ENCODE peak calls at places on chromosomes 13 and 19, in six cellular contexts. One of them, this sample, is unnamed.

GRCh38 chr19:4368128-4368820 is 24.9 kb downstream of the MPND start:
- DNase-seq in neural progenitor cell: no peak
- DNase-seq in T follicular helper cell: no peak
- DNase-seq in activated T-helper 9 cell treated with anti-CD3 and anti-CD28 coated beads, Interleukin-2, amount 50 U/mL, for 16 hours: no peak
- DNase-seq in amniotic epithelial cell: no peak
- DNase-seq in EH: peak
- DNase-seq in this sample: peak

GRCh38 chr13:102091231-102091630 is 310.6 kb downstream of the FGF14 start:
- DNase-seq in amniotic epithelial cell: peak
- DNase-seq in EH: peak
- DNase-seq in T follicular helper cell: no peak
- DNase-seq in activated T-helper 9 cell treated with anti-CD3 and anti-CD28 coated beads, Interleukin-2, amount 50 U/mL, for 16 hours: no peak
- DNase-seq in neural progenitor cell: peak
- DNase-seq in this sample: no peak

GRCh38 chr19:16777811-16778210 is 51.4 kb upstream of the SIN3B start:
- DNase-seq in amniotic epithelial cell: no peak
- DNase-seq in neural progenitor cell: no peak
- DNase-seq in EH: no peak
- DNase-seq in T follicular helper cell: no peak
- DNase-seq in activated T-helper 9 cell treated with anti-CD3 and anti-CD28 coated beads, Interleukin-2, amount 50 U/mL, for 16 hours: no peak
- DNase-seq in this sample: no peak

GRCh38 chr13:111850458-111850857 is 216.5 kb upstream of the SOX1 start:
- DNase-seq in amniotic epithelial cell: no peak
- DNase-seq in T follicular helper cell: no peak
- DNase-seq in neural progenitor cell: no peak
- DNase-seq in activated T-helper 9 cell treated with anti-CD3 and anti-CD28 coated beads, Interleukin-2, amount 50 U/mL, for 16 hours: no peak
- DNase-seq in EH: no peak
- DNase-seq in this sample: no peak

GRCh38 chr13:110109910-110110309 is 197.0 kb downstream of the COL4A1 start:
- DNase-seq in activated T-helper 9 cell treated with anti-CD3 and anti-CD28 coated beads, Interleukin-2, amount 50 U/mL, for 16 hours: no peak
- DNase-seq in amniotic epithelial cell: peak
- DNase-seq in T follicular helper cell: no peak
- DNase-seq in EH: peak
- DNase-seq in neural progenitor cell: peak
- DNase-seq in this sample: peak

GRCh38 chr13:93004919-93005318 is 221.7 kb upstream of the GPC6 start:
- DNase-seq in EH: no peak
- DNase-seq in neural progenitor cell: peak
- DNase-seq in amniotic epithelial cell: peak
- DNase-seq in activated T-helper 9 cell treated with anti-CD3 and anti-CD28 coated beads, Interleukin-2, amount 50 U/mL, for 16 hours: no peak
- DNase-seq in T follicular helper cell: no peak
- DNase-seq in this sample: peak

GRCh38 chr19:2371656-2372055 is 11.6 kb downstream of the TMPRSS9 start:
- DNase-seq in activated T-helper 9 cell treated with anti-CD3 and anti-CD28 coated beads, Interleukin-2, amount 50 U/mL, for 16 hours: no peak
- DNase-seq in T follicular helper cell: no peak
- DNase-seq in amniotic epithelial cell: no peak
- DNase-seq in neural progenitor cell: no peak
- DNase-seq in EH: peak
- DNase-seq in this sample: peak

GRCh38 chr13:90455861-90456260 is 891.6 kb upstream of the MIR17HG start:
- DNase-seq in activated T-helper 9 cell treated with anti-CD3 and anti-CD28 coated beads, Interleukin-2, amount 50 U/mL, for 16 hours: no peak
- DNase-seq in amniotic epithelial cell: peak
- DNase-seq in neural progenitor cell: no peak
- DNase-seq in EH: no peak
- DNase-seq in T follicular helper cell: no peak
- DNase-seq in this sample: peak

GRCh38 chr13:50319603-50320296 is 304.5 kb downstream of the KCNRG start:
- DNase-seq in amniotic epithelial cell: peak
- DNase-seq in T follicular helper cell: no peak
- DNase-seq in activated T-helper 9 cell treated with anti-CD3 and anti-CD28 coated beads, Interleukin-2, amount 50 U/mL, for 16 hours: no peak
- DNase-seq in neural progenitor cell: no peak
- DNase-seq in EH: peak
- DNase-seq in this sample: peak

GRCh38 chr19:10612515-10613119 is 12.7 kb upstream of the SLC44A2 start:
- DNase-seq in neural progenitor cell: no peak
- DNase-seq in EH: no peak
- DNase-seq in T follicular helper cell: no peak
- DNase-seq in activated T-helper 9 cell treated with anti-CD3 and anti-CD28 coated beads, Interleukin-2, amount 50 U/mL, for 16 hours: no peak
- DNase-seq in amniotic epithelial cell: no peak
- DNase-seq in this sample: no peak

GRCh38 chr13:67299731-67300130 is 69.6 kb upstream of the PCDH9 start:
- DNase-seq in activated T-helper 9 cell treated with anti-CD3 and anti-CD28 coated beads, Interleukin-2, amount 50 U/mL, for 16 hours: no peak
- DNase-seq in amniotic epithelial cell: peak
- DNase-seq in T follicular helper cell: no peak
- DNase-seq in EH: no peak
- DNase-seq in neural progenitor cell: no peak
- DNase-seq in this sample: peak

GRCh38 chr19:6587093-6587820 is 3.7 kb downstream of the CD70 start:
- DNase-seq in neural progenitor cell: peak
- DNase-seq in T follicular helper cell: no peak
- DNase-seq in amniotic epithelial cell: no peak
- DNase-seq in activated T-helper 9 cell treated with anti-CD3 and anti-CD28 coated beads, Interleukin-2, amount 50 U/mL, for 16 hours: no peak
- DNase-seq in EH: no peak
- DNase-seq in this sample: no peak

GRCh38 chr19:54478677-54479266 is 5.7 kb upstream of the CDC42EP5 start:
- DNase-seq in neural progenitor cell: peak
- DNase-seq in amniotic epithelial cell: peak
- DNase-seq in EH: peak
- DNase-seq in T follicular helper cell: no peak
- DNase-seq in activated T-helper 9 cell treated with anti-CD3 and anti-CD28 coated beads, Interleukin-2, amount 50 U/mL, for 16 hours: no peak
- DNase-seq in this sample: peak

GRCh38 chr13:83162493-83162892 is 719.8 kb downstream of the SLITRK1 start:
- DNase-seq in T follicular helper cell: no peak
- DNase-seq in activated T-helper 9 cell treated with anti-CD3 and anti-CD28 coated beads, Interleukin-2, amount 50 U/mL, for 16 hours: no peak
- DNase-seq in amniotic epithelial cell: no peak
- DNase-seq in neural progenitor cell: peak
- DNase-seq in EH: peak
- DNase-seq in this sample: no peak

GRCh38 chr13:99133848-99134247 is 66.8 kb upstream of the UBAC2 start:
- DNase-seq in activated T-helper 9 cell treated with anti-CD3 and anti-CD28 coated beads, Interleukin-2, amount 50 U/mL, for 16 hours: no peak
- DNase-seq in EH: no peak
- DNase-seq in T follicular helper cell: no peak
- DNase-seq in amniotic epithelial cell: no peak
- DNase-seq in neural progenitor cell: no peak
- DNase-seq in this sample: no peak

GRCh38 chr19:10069046-10069445 is 17.1 kb upstream of the SHFL start:
- DNase-seq in amniotic epithelial cell: peak
- DNase-seq in neural progenitor cell: no peak
- DNase-seq in T follicular helper cell: no peak
- DNase-seq in activated T-helper 9 cell treated with anti-CD3 and anti-CD28 coated beads, Interleukin-2, amount 50 U/mL, for 16 hours: no peak
- DNase-seq in EH: no peak
- DNase-seq in this sample: no peak

GRCh38 chr13:93965587-93965986 is 513.9 kb downstream of the DCT start:
- DNase-seq in neural progenitor cell: no peak
- DNase-seq in EH: no peak
- DNase-seq in amniotic epithelial cell: no peak
- DNase-seq in activated T-helper 9 cell treated with anti-CD3 and anti-CD28 coated beads, Interleukin-2, amount 50 U/mL, for 16 hours: no peak
- DNase-seq in T follicular helper cell: no peak
- DNase-seq in this sample: no peak

GRCh38 chr19:6458695-6459355 is 767 bp downstream of the SLC25A23 start:
- DNase-seq in amniotic epithelial cell: no peak
- DNase-seq in neural progenitor cell: peak
- DNase-seq in activated T-helper 9 cell treated with anti-CD3 and anti-CD28 coated beads, Interleukin-2, amount 50 U/mL, for 16 hours: no peak
- DNase-seq in EH: no peak
- DNase-seq in T follicular helper cell: no peak
- DNase-seq in this sample: no peak

GRCh38 chr13:30898721-30899188 is 7.3 kb upstream of the MEDAG start:
- DNase-seq in T follicular helper cell: no peak
- DNase-seq in EH: peak
- DNase-seq in activated T-helper 9 cell treated with anti-CD3 and anti-CD28 coated beads, Interleukin-2, amount 50 U/mL, for 16 hours: no peak
- DNase-seq in amniotic epithelial cell: peak
- DNase-seq in neural progenitor cell: no peak
- DNase-seq in this sample: peak

GRCh38 chr13:48405865-48406264 is 7.0 kb downstream of the LPAR6 start:
- DNase-seq in EH: no peak
- DNase-seq in neural progenitor cell: no peak
- DNase-seq in amniotic epithelial cell: peak
- DNase-seq in activated T-helper 9 cell treated with anti-CD3 and anti-CD28 coated beads, Interleukin-2, amount 50 U/mL, for 16 hours: no peak
- DNase-seq in T follicular helper cell: no peak
- DNase-seq in this sample: peak

GRCh38 chr13:57030671-57031070 is 110.0 kb upstream of the PRR20A start:
- DNase-seq in EH: no peak
- DNase-seq in amniotic epithelial cell: no peak
- DNase-seq in activated T-helper 9 cell treated with anti-CD3 and anti-CD28 coated beads, Interleukin-2, amount 50 U/mL, for 16 hours: no peak
- DNase-seq in neural progenitor cell: no peak
- DNase-seq in T follicular helper cell: no peak
- DNase-seq in this sample: no peak

GRCh38 chr19:5103061-5103701 is 134.3 kb downstream of the KDM4B start:
- DNase-seq in T follicular helper cell: no peak
- DNase-seq in neural progenitor cell: no peak
- DNase-seq in activated T-helper 9 cell treated with anti-CD3 and anti-CD28 coated beads, Interleukin-2, amount 50 U/mL, for 16 hours: no peak
- DNase-seq in EH: no peak
- DNase-seq in amniotic epithelial cell: peak
- DNase-seq in this sample: peak

GRCh38 chr19:2719910-2720776 is 1.0 kb downstream of the DIRAS1 start:
- DNase-seq in EH: peak
- DNase-seq in neural progenitor cell: peak
- DNase-seq in amniotic epithelial cell: no peak
- DNase-seq in activated T-helper 9 cell treated with anti-CD3 and anti-CD28 coated beads, Interleukin-2, amount 50 U/mL, for 16 hours: no peak
- DNase-seq in T follicular helper cell: no peak
- DNase-seq in this sample: no peak

GRCh38 chr19:49861127-49861526 is 6.2 kb downstream of the PNKP start:
- DNase-seq in neural progenitor cell: no peak
- DNase-seq in activated T-helper 9 cell treated with anti-CD3 and anti-CD28 coated beads, Interleukin-2, amount 50 U/mL, for 16 hours: no peak
- DNase-seq in amniotic epithelial cell: no peak
- DNase-seq in T follicular helper cell: no peak
- DNase-seq in EH: no peak
- DNase-seq in this sample: no peak

GRCh38 chr13:38767506-38768265 is 80.8 kb downstream of the FREM2 start:
- DNase-seq in neural progenitor cell: no peak
- DNase-seq in activated T-helper 9 cell treated with anti-CD3 and anti-CD28 coated beads, Interleukin-2, amount 50 U/mL, for 16 hours: no peak
- DNase-seq in EH: no peak
- DNase-seq in amniotic epithelial cell: no peak
- DNase-seq in T follicular helper cell: no peak
- DNase-seq in this sample: no peak

GRCh38 chr13:20090349-20090748 is 70.5 kb downstream of the GJA3 start:
- DNase-seq in activated T-helper 9 cell treated with anti-CD3 and anti-CD28 coated beads, Interleukin-2, amount 50 U/mL, for 16 hours: no peak
- DNase-seq in neural progenitor cell: no peak
- DNase-seq in amniotic epithelial cell: no peak
- DNase-seq in EH: peak
- DNase-seq in T follicular helper cell: no peak
- DNase-seq in this sample: peak

GRCh38 chr19:1167687-1168561 is 6.1 kb downstream of the SBNO2 start:
- DNase-seq in T follicular helper cell: no peak
- DNase-seq in EH: no peak
- DNase-seq in amniotic epithelial cell: no peak
- DNase-seq in neural progenitor cell: no peak
- DNase-seq in activated T-helper 9 cell treated with anti-CD3 and anti-CD28 coated beads, Interleukin-2, amount 50 U/mL, for 16 hours: no peak
- DNase-seq in this sample: no peak

GRCh38 chr13:51665456-51665855 is 81.2 kb downstream of the WDFY2 start:
- DNase-seq in neural progenitor cell: no peak
- DNase-seq in EH: no peak
- DNase-seq in activated T-helper 9 cell treated with anti-CD3 and anti-CD28 coated beads, Interleukin-2, amount 50 U/mL, for 16 hours: no peak
- DNase-seq in T follicular helper cell: no peak
- DNase-seq in amniotic epithelial cell: no peak
- DNase-seq in this sample: no peak

GRCh38 chr13:24212254-24212653 is 51.7 kb downstream of the SPATA13 start:
- DNase-seq in amniotic epithelial cell: no peak
- DNase-seq in EH: no peak
- DNase-seq in neural progenitor cell: no peak
- DNase-seq in T follicular helper cell: no peak
- DNase-seq in activated T-helper 9 cell treated with anti-CD3 and anti-CD28 coated beads, Interleukin-2, amount 50 U/mL, for 16 hours: no peak
- DNase-seq in this sample: no peak

GRCh38 chr13:109802936-109803335 is 16.6 kb upstream of the IRS2 start:
- DNase-seq in neural progenitor cell: no peak
- DNase-seq in EH: no peak
- DNase-seq in amniotic epithelial cell: no peak
- DNase-seq in activated T-helper 9 cell treated with anti-CD3 and anti-CD28 coated beads, Interleukin-2, amount 50 U/mL, for 16 hours: no peak
- DNase-seq in T follicular helper cell: no peak
- DNase-seq in this sample: no peak

GRCh38 chr19:5585461-5586299 is 17.9 kb upstream of the TINCR start:
- DNase-seq in amniotic epithelial cell: no peak
- DNase-seq in T follicular helper cell: no peak
- DNase-seq in activated T-helper 9 cell treated with anti-CD3 and anti-CD28 coated beads, Interleukin-2, amount 50 U/mL, for 16 hours: peak
- DNase-seq in neural progenitor cell: peak
- DNase-seq in EH: no peak
- DNase-seq in this sample: no peak

GRCh38 chr13:22915442-22916082 is 265.2 kb upstream of the SGCG start:
- DNase-seq in activated T-helper 9 cell treated with anti-CD3 and anti-CD28 coated beads, Interleukin-2, amount 50 U/mL, for 16 hours: no peak
- DNase-seq in EH: peak
- DNase-seq in T follicular helper cell: no peak
- DNase-seq in neural progenitor cell: peak
- DNase-seq in amniotic epithelial cell: peak
- DNase-seq in this sample: peak

GRCh38 chr13:104422668-104423067 is 1356.5 kb upstream of the SLC10A2 start:
- DNase-seq in EH: no peak
- DNase-seq in amniotic epithelial cell: no peak
- DNase-seq in activated T-helper 9 cell treated with anti-CD3 and anti-CD28 coated beads, Interleukin-2, amount 50 U/mL, for 16 hours: no peak
- DNase-seq in neural progenitor cell: no peak
- DNase-seq in T follicular helper cell: no peak
- DNase-seq in this sample: no peak

GRCh38 chr19:49977111-49977510 is 16.1 kb upstream of the SIGLEC11 start:
- DNase-seq in activated T-helper 9 cell treated with anti-CD3 and anti-CD28 coated beads, Interleukin-2, amount 50 U/mL, for 16 hours: no peak
- DNase-seq in T follicular helper cell: no peak
- DNase-seq in amniotic epithelial cell: no peak
- DNase-seq in neural progenitor cell: no peak
- DNase-seq in EH: no peak
- DNase-seq in this sample: no peak

GRCh38 chr13:40433577-40433976 is 232.9 kb downstream of the FOXO1 start:
- DNase-seq in amniotic epithelial cell: no peak
- DNase-seq in neural progenitor cell: no peak
- DNase-seq in activated T-helper 9 cell treated with anti-CD3 and anti-CD28 coated beads, Interleukin-2, amount 50 U/mL, for 16 hours: peak
- DNase-seq in EH: no peak
- DNase-seq in T follicular helper cell: peak
- DNase-seq in this sample: no peak